ENCODE peak calls at places on chromosomes 7 and 10, in six cellular contexts. F, X, Q, D, U and V are unnamed samples. For H3K36me3, the result is how much of the 10 kb centered on the place peaks cover.

GRCh38 chr7:77839919-77840318 is 41.3 kb downstream of the PHTF2 start:
- DNase-seq in Q (no peak), F (no peak), U (no peak), X (no peak), D (no peak), V (no peak)

GRCh38 chr7:78510580-78511188 is 712.1 kb downstream of the PHTF2 start:
- DNase-seq in D (no peak), X (no peak), F (peak), Q (no peak), U (peak), V (no peak)

GRCh38 chr7:100942038-100942774 is 7.1 kb upstream of the MUC3A start:
- DNase-seq in Q (no peak), F (no peak), U (no peak), X (no peak), D (no peak), V (no peak)

GRCh38 chr7:73669316-73669715 is 1.7 kb downstream of the VPS37D start:
- DNase-seq in D (no peak), Q (peak), X (no peak), U (no peak), F (no peak), V (no peak)

GRCh38 chr10:92961638-92962037 is 99.0 kb upstream of the CYP26C1 start:
- DNase-seq in F (no peak), D (no peak), X (no peak), U (no peak), Q (no peak), V (no peak)

GRCh38 chr10:119541459-119542356 is 811 bp downstream of the RGS10 start:
- DNase-seq in Q (peak), U (no peak), X (no peak), F (peak), D (no peak), V (peak)

GRCh38 chr7:42981595-42981994 is 49.4 kb downstream of the MRPL32 start:
- DNase-seq in X (no peak), U (no peak), D (no peak), Q (no peak), F (no peak), V (no peak)

GRCh38 chr7:130432886-130433285 is 7.9 kb downstream of the CEP41 start:
- DNase-seq in X (no peak), U (peak), Q (no peak), D (no peak), F (no peak), V (no peak)

GRCh38 chr10:61024801-61025201 is 80.8 kb upstream of the RHOBTB1 start:
- DNase-seq in Q (no peak), U (peak), F (no peak), X (no peak), D (no peak), V (no peak)

GRCh38 chr7:33932832-33933468 is 27.6 kb downstream of the BMPER start:
- DNase-seq in U (peak), D (peak), X (peak), F (peak), Q (peak), V (peak)

DNA sequence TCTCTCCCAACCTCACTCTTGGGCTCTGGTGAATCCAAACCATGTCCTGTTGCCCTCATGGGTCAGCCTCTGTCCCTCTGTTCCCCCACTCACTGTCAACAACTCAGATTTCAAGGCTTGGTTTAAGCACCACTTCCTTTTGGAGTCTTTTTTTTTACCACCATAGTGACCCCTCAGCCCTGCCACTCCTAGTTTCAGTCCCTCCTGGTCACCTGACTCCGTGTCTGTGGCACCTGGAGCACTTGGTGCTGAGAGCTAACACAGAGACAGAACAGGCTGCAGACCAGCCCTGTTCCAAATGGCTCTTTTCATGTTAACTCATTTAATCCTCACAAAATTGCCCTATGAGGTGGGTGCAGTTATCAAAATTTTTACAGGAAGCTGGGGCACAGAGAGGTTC is 53.6 kb upstream of the SMNDC1 start:
- DNase-seq in X (no peak), D (no peak), F (no peak), U (no peak), Q (no peak), V (no peak)
- H3K4me3 ChIP-seq in X (no peak), D (no peak), F (no peak), U (no peak), Q (no peak), V (no peak)

DNA sequence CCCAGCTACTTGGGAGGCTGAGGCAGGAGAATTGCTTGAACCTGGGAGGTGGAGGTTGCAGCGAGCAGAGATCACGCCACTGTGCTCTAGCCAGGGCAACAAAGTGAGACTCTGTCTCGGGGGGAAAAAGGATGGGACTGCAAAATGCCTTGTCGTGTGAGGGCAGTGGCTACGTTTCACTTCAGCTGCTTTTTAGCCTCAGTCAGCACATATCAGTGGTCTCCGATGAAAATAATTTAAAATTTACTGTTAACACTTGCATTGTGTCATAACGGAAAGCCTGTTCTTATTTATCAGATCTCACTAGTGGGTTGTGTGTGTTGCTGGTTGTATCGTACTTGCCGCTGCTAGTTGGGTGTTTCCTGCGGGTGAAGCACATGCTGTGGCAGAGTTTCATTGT is 61.9 kb downstream of the RBM33 start:
- DNase-seq in X (no peak), F (no peak), D (no peak), U (no peak), Q (no peak), V (no peak)
- H3K36me3 ChIP-seq in X (under half), F (half or more), D (under half), U (under half), Q (half or more), V (half or more)

GRCh38 chr7:25121599-25121998 is 3.5 kb downstream of the CYCS start:
- DNase-seq in D (no peak), X (no peak), U (no peak), Q (no peak), F (no peak), V (no peak)

GRCh38 chr7:25122373-25122772 is 2.7 kb downstream of the CYCS start:
- DNase-seq in D (no peak), Q (no peak), F (no peak), X (no peak), U (peak), V (no peak)

GRCh38 chr7:25124485-25125136 is 449 bp downstream of the CYCS start:
- DNase-seq in F (peak), X (no peak), D (no peak), Q (no peak), U (no peak), V (peak)

GRCh38 chr7:25125137-25125946 is at the start of gene CYCS:
- DNase-seq in F (peak), X (peak), Q (peak), D (peak), U (peak), V (peak)
- TF ChIP-seq CTCF in F (no peak), X (no peak), Q (no peak), D (no peak), U (no peak), V (no peak)

GRCh38 chr10:5002013-5002727 is 1.5 kb downstream of the AKR1C2 start:
- DNase-seq in Q (no peak), D (no peak), X (no peak), U (no peak), F (no peak), V (no peak)
- H3K4me3 ChIP-seq in Q (peak), D (peak), X (no peak), U (no peak), F (peak), V (no peak)

GRCh38 chr7:76346778-76347177 is 12.0 kb downstream of the YWHAG start:
- DNase-seq in U (no peak), D (no peak), X (no peak), F (no peak), Q (no peak), V (no peak)

GRCh38 chr7:76347710-76348109 is 11.1 kb downstream of the YWHAG start:
- DNase-seq in F (no peak), X (no peak), U (no peak), D (no peak), Q (no peak), V (no peak)

GRCh38 chr7:76351372-76351771 is 7.4 kb downstream of the YWHAG start:
- DNase-seq in U (no peak), Q (no peak), D (no peak), F (no peak), X (no peak), V (no peak)

GRCh38 chr7:76352193-76352592 is 6.6 kb downstream of the YWHAG start:
- DNase-seq in Q (peak), X (no peak), D (no peak), U (no peak), F (no peak), V (no peak)

GRCh38 chr7:76349313-76349885 is 9.4 kb downstream of the YWHAG start:
- DNase-seq in X (no peak), D (no peak), U (no peak), F (no peak), Q (no peak), V (no peak)
- H3K36me3 ChIP-seq in X (under half), D (under half), U (under half), F (under half), Q (half or more), V (under half)

DNA sequence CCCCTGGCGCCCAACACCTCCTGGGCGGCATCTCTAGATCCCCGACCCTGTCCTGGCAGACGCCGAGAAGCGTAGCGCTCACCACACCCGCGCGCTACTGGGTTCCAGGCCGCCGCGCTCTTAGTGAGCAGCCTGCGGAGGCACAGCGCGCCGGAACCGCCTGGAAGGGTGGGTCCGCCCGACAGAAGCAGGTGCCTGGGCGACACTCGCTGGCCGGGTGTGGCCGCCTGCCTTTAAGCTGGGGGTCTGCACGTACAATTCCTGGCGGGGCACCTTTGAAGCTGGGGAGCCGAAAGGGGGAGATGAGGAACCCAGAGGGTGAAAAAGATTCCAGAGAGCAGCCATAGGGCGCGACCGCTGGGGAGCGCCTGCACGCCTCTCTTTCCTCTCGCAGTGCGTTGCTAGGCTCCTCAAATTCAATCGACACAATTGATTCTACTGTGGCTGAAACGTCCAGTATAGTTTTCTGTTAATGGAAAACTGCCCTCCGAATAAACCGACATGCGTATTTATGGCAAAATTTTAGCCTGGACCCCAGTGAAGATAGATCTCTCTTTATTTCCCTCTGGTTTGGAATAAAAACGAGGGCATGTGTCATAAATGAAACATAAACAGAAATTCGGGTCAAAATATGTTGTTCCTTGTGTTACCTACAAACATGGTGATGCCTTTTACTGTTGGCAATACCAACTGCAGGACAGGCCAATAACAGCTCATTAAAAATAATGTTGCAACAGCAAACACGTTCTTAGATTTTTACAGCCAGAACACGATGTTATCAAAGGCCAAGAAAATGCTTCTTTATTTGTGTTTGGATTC is 4.6 kb downstream of the HMX3 start:
- DNase-seq in F (no peak), U (no peak), D (no peak), X (no peak), Q (no peak), V (no peak)
- TF ChIP-seq CTCF in F (no peak), U (peak), D (no peak), X (no peak), Q (no peak), V (no peak)

GRCh38 chr7:50306491-50307367 is 2.2 kb downstream of the IKZF1 start:
- DNase-seq in Q (no peak), U (no peak), X (no peak), D (no peak), F (no peak), V (no peak)

GRCh38 chr7:50304911-50305621 is 550 bp downstream of the IKZF1 start:
- DNase-seq in U (no peak), F (no peak), D (no peak), Q (no peak), X (no peak), V (peak)

GRCh38 chr7:50307368-50308012 is 3.0 kb downstream of the IKZF1 start:
- DNase-seq in U (no peak), Q (no peak), D (no peak), F (no peak), X (no peak), V (peak)

GRCh38 chr7:50304158-50304910 is at the start of gene IKZF1:
- DNase-seq in U (no peak), Q (peak), F (no peak), X (no peak), D (no peak), V (peak)

GRCh38 chr7:50305697-50306300 is 1.3 kb downstream of the IKZF1 start:
- DNase-seq in Q (no peak), U (no peak), D (no peak), X (no peak), F (no peak), V (no peak)
- H3K4me3 ChIP-seq in Q (peak), U (no peak), D (peak), X (no peak), F (no peak), V (peak)

GRCh38 chr7:129210256-129210988 is 14.4 kb upstream of the AHCYL2 start:
- DNase-seq in X (no peak), Q (peak), F (peak), U (peak), D (no peak), V (peak)

GRCh38 chr7:129210989-129211312 is 13.9 kb upstream of the AHCYL2 start:
- DNase-seq in Q (no peak), U (no peak), D (no peak), F (no peak), X (no peak), V (no peak)

GRCh38 chr7:129213828-129214227 is 11.0 kb upstream of the AHCYL2 start:
- DNase-seq in U (no peak), X (no peak), F (peak), Q (no peak), D (no peak), V (no peak)

GRCh38 chr7:129212596-129212995 is 12.2 kb upstream of the AHCYL2 start:
- DNase-seq in D (no peak), Q (no peak), F (no peak), U (no peak), X (no peak), V (no peak)

DNA sequence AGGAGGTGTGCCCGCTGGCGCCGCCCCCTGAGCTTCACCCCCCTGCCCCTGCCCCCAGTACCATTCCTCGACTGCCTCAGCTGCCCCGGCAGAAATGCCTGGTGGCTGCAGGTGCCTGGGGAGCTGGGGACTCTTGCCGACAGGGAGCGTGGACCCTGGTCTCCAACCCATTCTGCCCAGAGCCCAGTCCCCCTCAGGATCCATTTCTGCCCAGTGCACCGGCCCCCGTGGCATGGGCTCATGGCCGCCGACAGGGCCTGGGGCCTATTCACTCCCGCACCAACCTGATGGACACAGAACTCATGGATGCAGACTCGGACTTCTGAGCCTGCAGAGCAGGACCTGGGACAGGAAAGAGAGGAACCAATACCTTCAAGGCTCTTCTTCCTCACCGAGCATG is 12.7 kb upstream of the AHCYL2 start:
- DNase-seq in D (no peak), Q (no peak), F (no peak), X (no peak), U (no peak), V (no peak)
- H3K36me3 ChIP-seq in D (under half), Q (under half), F (under half), X (under half), U (under half), V (under half)